ENCODE peak calls at places on chromosomes 5 and 9, in five cellular contexts. V, C, P, Z and N are unnamed samples.

GRCh38 chr5:14161825-14162556 is 18.8 kb downstream of the TRIO start:
- DNase-seq in V (no peak), C (no peak), P (no peak), Z (no peak), N (no peak)

GRCh38 chr5:131635755-131636479 is 888 bp upstream of the RAPGEF6 start:
- DNase-seq in V (no peak), C (no peak), P (no peak), Z (no peak), N (peak)

GRCh38 chr5:150137168-150137957 is 18.3 kb downstream of the PDGFRB start:
- DNase-seq in V (no peak), C (no peak), P (no peak), Z (peak), N (no peak)

GRCh38 chr5:72452515-72453259 is 54.5 kb downstream of the ZNF366 start:
- DNase-seq in V (peak), C (peak), P (peak), Z (peak), N (no peak)

GRCh38 chr5:121503111-121503840 is 348.4 kb upstream of the FTMT start:
- DNase-seq in V (no peak), C (peak), P (no peak), Z (no peak), N (peak)

GRCh38 chr9:21576331-21577189 is 94.4 kb upstream of the IFNE start:
- DNase-seq in V (peak), C (no peak), P (no peak), Z (peak), N (peak)

GRCh38 chr5:36444582-36444999 is 142.9 kb upstream of the RANBP3L start:
- DNase-seq in V (peak), C (peak), P (no peak), Z (no peak), N (no peak)

GRCh38 chr9:94867842-94868312 is 141.4 kb downstream of the AOPEP start:
- DNase-seq in V (peak), C (no peak), P (no peak), Z (no peak), N (no peak)

GRCh38 chr5:173290477-173291131 is 37.6 kb downstream of the STC2 start:
- DNase-seq in V (peak), C (peak), P (peak), Z (no peak), N (no peak)

GRCh38 chr5:72171667-72172066 is 64.4 kb downstream of the MAP1B start:
- DNase-seq in V (no peak), C (peak), P (no peak), Z (no peak), N (peak)

GRCh38 chr9:100282388-100282719 is 70.4 kb downstream of the TEX10 start:
- DNase-seq in V (no peak), C (no peak), P (no peak), Z (no peak), N (no peak)

GRCh38 chr5:38060354-38060753 is 198.0 kb upstream of the EGFLAM start:
- DNase-seq in V (peak), C (no peak), P (no peak), Z (peak), N (no peak)

GRCh38 chr9:134218230-134218629 is 53.9 kb upstream of the RNU6ATAC start:
- DNase-seq in V (no peak), C (no peak), P (peak), Z (no peak), N (no peak)

GRCh38 chr5:36897616-36898015 is 21.0 kb downstream of the NIPBL start:
- DNase-seq in V (peak), C (no peak), P (no peak), Z (no peak), N (no peak)

GRCh38 chr5:111364992-111365391 is 140.8 kb downstream of the CAMK4 start:
- DNase-seq in V (peak), C (no peak), P (no peak), Z (no peak), N (no peak)

GRCh38 chr5:141484499-141485304 is at the start of gene PCDHGC4:
- DNase-seq in V (no peak), C (no peak), P (no peak), Z (no peak), N (peak)

GRCh38 chr9:107363511-107364182 is 80.6 kb downstream of the RAD23B start:
- DNase-seq in V (no peak), C (no peak), P (peak), Z (no peak), N (no peak)

GRCh38 chr5:109533847-109534272 is 124.1 kb upstream of the PJA2 start:
- DNase-seq in V (peak), C (no peak), P (no peak), Z (no peak), N (no peak)

GRCh38 chr9:36828574-36829141 is 205.4 kb downstream of the PAX5 start:
- DNase-seq in V (no peak), C (no peak), P (peak), Z (no peak), N (no peak)

GRCh38 chr9:77848897-77849296 is 182.7 kb downstream of the GNAQ start:
- DNase-seq in V (peak), C (peak), P (peak), Z (peak), N (no peak)

GRCh38 chr5:134590992-134591659 is 41.5 kb downstream of the SAR1B start:
- DNase-seq in V (no peak), C (no peak), P (no peak), Z (no peak), N (peak)

GRCh38 chr5:10308844-10309243 is 1.1 kb upstream of the CMBL start:
- DNase-seq in V (no peak), C (no peak), P (no peak), Z (no peak), N (no peak)

GRCh38 chr5:175654807-175655206 is 3.1 kb upstream of the HRH2 start:
- DNase-seq in V (no peak), C (no peak), P (no peak), Z (no peak), N (no peak)

GRCh38 chr5:42855811-42856210 is 44.1 kb upstream of the SELENOP start:
- DNase-seq in V (no peak), C (no peak), P (no peak), Z (no peak), N (no peak)

GRCh38 chr5:50595199-50595598 is 71.2 kb upstream of the PARP8 start:
- DNase-seq in V (peak), C (no peak), P (no peak), Z (no peak), N (no peak)

GRCh38 chr9:92617195-92617813 is 52.6 kb downstream of the IPPK start:
- DNase-seq in V (no peak), C (no peak), P (peak), Z (no peak), N (no peak)

GRCh38 chr9:15513335-15513734 is 2.6 kb upstream of the PSIP1 start:
- DNase-seq in V (no peak), C (no peak), P (no peak), Z (no peak), N (peak)

GRCh38 chr9:87667164-87667738 is 58.7 kb upstream of the CTSL start:
- DNase-seq in V (no peak), C (no peak), P (no peak), Z (no peak), N (peak)

DNA sequence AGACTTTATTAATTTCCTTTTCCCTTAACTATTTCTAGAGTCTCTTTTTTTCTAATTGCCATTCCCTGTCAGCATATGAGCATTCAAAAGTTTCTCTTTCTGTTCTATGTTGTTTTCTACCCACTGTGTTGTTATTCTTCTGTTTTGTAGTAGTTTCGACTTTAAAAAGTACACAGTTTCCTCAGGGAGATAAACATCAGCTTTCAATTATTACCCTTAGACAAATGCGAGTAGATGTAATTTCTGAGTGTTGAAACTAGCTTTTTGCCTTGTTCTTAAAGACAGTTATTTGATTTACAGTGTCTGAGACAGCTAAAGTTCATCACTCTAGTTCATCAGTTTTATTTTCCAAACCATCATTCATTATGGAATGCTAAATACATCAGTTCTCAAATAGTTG is 19.5 kb downstream of the MTREX start:
- DNase-seq in V (no peak), C (no peak), P (no peak), Z (no peak), N (no peak)
- H3K4me3 ChIP-seq in V (no peak), C (no peak), P (no peak), Z (no peak), N (no peak)

DNA sequence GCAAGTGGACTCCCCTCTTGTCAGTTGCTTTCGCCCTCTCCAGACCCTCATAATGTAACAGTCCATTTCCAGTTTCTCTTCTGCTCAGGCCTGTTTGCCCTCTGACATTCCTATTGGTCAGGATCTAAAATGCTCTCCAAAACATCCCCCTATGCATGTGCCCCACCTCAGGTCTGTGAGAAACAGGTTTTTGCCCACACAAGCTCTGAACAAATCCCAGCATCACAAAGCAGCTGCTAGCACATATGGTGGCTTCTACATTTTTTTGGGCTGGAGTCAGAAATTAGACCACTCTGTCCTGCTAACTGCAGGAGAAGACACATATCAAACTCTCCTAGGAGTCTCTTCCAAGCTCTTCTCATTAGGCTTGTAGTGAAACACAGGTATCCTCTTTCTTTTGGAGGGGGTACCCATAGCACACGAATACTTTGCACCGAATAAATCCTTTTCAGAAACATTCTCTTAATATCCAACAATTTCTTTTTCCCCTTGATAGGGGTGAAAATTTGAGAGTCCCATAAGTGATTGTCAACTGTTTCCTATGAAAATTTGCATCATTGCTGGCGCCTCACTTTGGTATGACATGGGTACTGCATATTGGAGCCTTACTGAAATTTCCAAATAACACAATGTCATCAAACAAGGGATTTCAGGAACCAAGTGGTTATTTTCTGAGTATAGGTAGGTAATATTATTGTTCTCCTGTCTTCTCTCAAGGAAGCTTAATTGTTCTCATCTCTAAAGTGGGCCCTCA is 19.3 kb upstream of the HSPA9 start:
- DNase-seq in V (no peak), C (no peak), P (no peak), Z (no peak), N (no peak)
- TF ChIP-seq CTCF in V (peak), C (no peak), P (no peak), Z (no peak), N (peak)

GRCh38 chr5:59035681-59036080 is 452.8 kb downstream of the RAB3C start:
- DNase-seq in V (peak), C (no peak), P (no peak), Z (no peak), N (no peak)
- H3K4me3 ChIP-seq in V (no peak), C (peak), P (peak), Z (no peak), N (no peak)

DNA sequence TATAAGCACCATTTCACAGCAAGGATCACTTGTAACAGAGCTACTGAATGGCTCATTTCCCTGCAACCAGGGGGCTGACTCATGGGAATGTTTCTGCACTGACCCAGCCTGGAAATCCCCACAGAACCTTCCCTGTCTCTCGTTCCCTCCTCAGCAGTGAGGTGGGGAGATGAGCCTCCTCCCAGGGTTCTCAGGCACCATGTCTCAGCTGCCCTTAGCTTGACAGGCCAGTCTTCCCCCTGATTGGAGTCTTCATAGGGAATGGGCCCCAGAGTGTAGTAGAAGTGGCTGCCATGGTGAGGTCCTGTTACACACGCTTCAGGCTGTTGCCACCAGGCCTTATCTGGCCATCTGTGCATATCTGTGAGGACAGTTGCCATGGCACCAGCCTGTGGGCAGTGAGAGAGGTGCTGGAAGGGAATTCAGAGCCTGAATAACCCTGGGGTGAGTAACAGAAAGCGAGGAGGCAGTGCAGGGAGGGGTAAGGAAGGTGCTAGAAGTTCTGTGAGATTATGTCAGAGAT is 324.4 kb downstream of the ENC1 start:
- DNase-seq in V (peak), C (no peak), P (no peak), Z (no peak), N (peak)
- TF ChIP-seq CTCF in V (no peak), C (no peak), P (no peak), Z (no peak), N (no peak)

GRCh38 chr9:14347408-14348224 is 33.7 kb upstream of the NFIB start:
- DNase-seq in V (peak), C (peak), P (peak), Z (peak), N (no peak)

GRCh38 chr9:14348241-14349140 is 34.5 kb upstream of the NFIB start:
- DNase-seq in V (peak), C (peak), P (no peak), Z (peak), N (no peak)

GRCh38 chr9:14350766-14351165 is 36.8 kb upstream of the NFIB start:
- DNase-seq in V (peak), C (peak), P (no peak), Z (no peak), N (no peak)

GRCh38 chr9:14349818-14350333 is 35.9 kb upstream of the NFIB start:
- DNase-seq in V (peak), C (peak), P (no peak), Z (no peak), N (no peak)

GRCh38 chr9:14349141-14349817 is 35.3 kb upstream of the NFIB start:
- DNase-seq in V (peak), C (peak), P (no peak), Z (no peak), N (no peak)
- H3K4me3 ChIP-seq in V (peak), C (peak), P (peak), Z (peak), N (no peak)